ENCODE peak calls at places on chromosomes 3 and 15, in four cellular contexts. One of them, this sample, is unnamed.
A peak's percentile ranks its signal among the peaks of the same experiment; 100 is the strongest.

GRCh38 chr15:98654790-98655360 is 6.5 kb downstream of the IGF1R start:
- DNase-seq in sigmoid colon: no peak
- DNase-seq in MG63: no peak
- DNase-seq in BE2C: no peak
- DNase-seq in this sample: no peak

GRCh38 chr3:148333091-148333490 is 364.6 kb upstream of the AGTR1 start:
- DNase-seq in sigmoid colon: no peak
- DNase-seq in MG63: no peak
- DNase-seq in BE2C: no peak
- DNase-seq in this sample: no peak

GRCh38 chr3:51539291-51539891 is 872 bp downstream of the RAD54L2 start:
- DNase-seq in sigmoid colon: no peak
- DNase-seq in MG63: peak; percentile 52
- DNase-seq in BE2C: no peak
- DNase-seq in this sample: no peak

GRCh38 chr15:74420193-74420905 is 13.4 kb downstream of the SEMA7A start:
- DNase-seq in sigmoid colon: no peak
- DNase-seq in MG63: no peak
- DNase-seq in BE2C: no peak
- DNase-seq in this sample: no peak

GRCh38 chr15:97037080-97037479 is 706.6 kb downstream of the NR2F2 start:
- DNase-seq in sigmoid colon: no peak
- DNase-seq in MG63: peak; percentile 4
- DNase-seq in BE2C: no peak
- DNase-seq in this sample: no peak

GRCh38 chr3:195139091-195139875 is 131.7 kb downstream of the XXYLT1 start:
- DNase-seq in sigmoid colon: no peak
- DNase-seq in MG63: no peak
- DNase-seq in BE2C: no peak
- DNase-seq in this sample: no peak

GRCh38 chr15:48451241-48451640 is 120.0 kb downstream of the DUT start:
- DNase-seq in sigmoid colon: no peak
- DNase-seq in MG63: no peak
- DNase-seq in BE2C: no peak
- DNase-seq in this sample: no peak

GRCh38 chr15:68389041-68389930 is 42.7 kb downstream of the ITGA11 start:
- DNase-seq in sigmoid colon: peak; percentile 18
- DNase-seq in MG63: no peak
- DNase-seq in BE2C: peak; percentile 5
- DNase-seq in this sample: no peak

GRCh38 chr3:62161306-62161705 is 212.0 kb downstream of the FEZF2 start:
- DNase-seq in sigmoid colon: no peak
- DNase-seq in MG63: no peak
- DNase-seq in BE2C: no peak
- DNase-seq in this sample: no peak

GRCh38 chr3:139131951-139132350 is 87.3 kb upstream of the PRR23C start:
- DNase-seq in sigmoid colon: no peak
- DNase-seq in MG63: no peak
- DNase-seq in BE2C: no peak
- DNase-seq in this sample: no peak

GRCh38 chr3:42247576-42248027 is 18.4 kb downstream of the CCK start:
- DNase-seq in sigmoid colon: no peak
- DNase-seq in MG63: peak; percentile 20
- DNase-seq in BE2C: peak; percentile 27
- DNase-seq in this sample: peak; percentile 59

GRCh38 chr3:11226042-11226370 is 46.2 kb upstream of the ATG7 start:
- DNase-seq in sigmoid colon: no peak
- DNase-seq in MG63: no peak
- DNase-seq in BE2C: no peak
- DNase-seq in this sample: no peak

GRCh38 chr3:185361920-185362319 is 1.0 kb upstream of the MAP3K13 start:
- DNase-seq in sigmoid colon: no peak
- DNase-seq in MG63: no peak
- DNase-seq in BE2C: no peak
- DNase-seq in this sample: no peak

GRCh38 chr3:180836766-180837165 is 75.7 kb upstream of the FXR1 start:
- DNase-seq in sigmoid colon: no peak
- DNase-seq in MG63: no peak
- DNase-seq in BE2C: no peak
- DNase-seq in this sample: no peak

GRCh38 chr3:24199775-24200247 is 254.7 kb downstream of the NR1D2 start:
- DNase-seq in sigmoid colon: no peak
- DNase-seq in MG63: no peak
- DNase-seq in BE2C: peak; percentile 25
- DNase-seq in this sample: no peak

GRCh38 chr3:134354612-134355275 is 19.5 kb downstream of the AMOTL2 start:
- DNase-seq in sigmoid colon: peak; percentile 54
- DNase-seq in MG63: peak; percentile 24
- DNase-seq in BE2C: no peak
- DNase-seq in this sample: no peak

GRCh38 chr3:177041021-177041729 is 156.1 kb downstream of the TBL1XR1 start:
- DNase-seq in sigmoid colon: peak; percentile 84
- DNase-seq in MG63: peak; percentile 57
- DNase-seq in BE2C: no peak
- DNase-seq in this sample: peak; percentile 38

DNA sequence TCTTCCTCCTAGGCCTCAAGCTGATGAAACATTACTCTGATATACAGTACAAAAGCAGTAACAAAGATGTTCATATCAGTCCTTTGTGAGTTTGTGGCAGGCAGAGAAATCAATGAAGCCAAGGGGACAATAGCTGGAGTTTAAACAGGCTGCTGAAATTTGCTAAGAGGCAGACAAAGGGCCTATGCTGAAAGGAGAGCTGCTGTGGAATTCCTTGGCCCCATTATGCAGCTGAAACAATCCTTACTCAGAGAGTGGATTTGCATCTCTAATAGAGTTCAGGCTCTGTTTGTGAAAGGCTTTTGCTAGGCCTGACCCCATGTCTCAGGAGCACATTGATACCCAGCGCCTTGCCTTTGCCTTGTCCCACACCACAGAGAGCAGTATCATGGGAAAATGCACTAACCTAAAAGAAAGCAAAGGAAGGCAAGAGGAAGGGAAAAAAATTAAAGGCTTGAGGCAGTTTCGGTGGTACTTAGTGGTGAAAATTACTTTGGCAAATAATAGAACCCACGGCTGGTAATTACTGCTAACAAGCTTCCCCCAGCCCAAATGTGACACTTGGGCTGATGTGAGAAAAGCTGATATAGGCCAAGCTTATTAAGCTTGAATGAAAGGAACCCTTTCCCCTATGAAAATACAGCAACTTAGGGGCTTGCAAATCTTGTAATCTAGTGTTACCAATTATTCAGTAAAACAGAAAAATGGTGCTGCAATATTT is 195.0 kb upstream of the EPHA3 start:
- DNase-seq in sigmoid colon: no peak
- DNase-seq in MG63: no peak
- DNase-seq in BE2C: no peak
- DNase-seq in this sample: no peak
- H3K4me3 ChIP-seq in sigmoid colon: no peak overlapping the region
- H3K4me3 ChIP-seq in MG63: no peak overlapping the region
- H3K4me3 ChIP-seq in BE2C: no peak overlapping the region
- H3K4me3 ChIP-seq in this sample: no peak overlapping the region

GRCh38 chr3:152621967-152622812 is 212.7 kb upstream of the P2RY1 start:
- DNase-seq in sigmoid colon: no peak
- DNase-seq in MG63: no peak
- DNase-seq in BE2C: no peak
- DNase-seq in this sample: no peak
- H3K27me3 ChIP-seq in sigmoid colon: no peaks in the 10 kb centered on the region
- H3K27me3 ChIP-seq in MG63: peaks cover 17% of the 10 kb centered on the region
- H3K27me3 ChIP-seq in BE2C: no peaks in the 10 kb centered on the region
- H3K27me3 ChIP-seq in this sample: no peaks in the 10 kb centered on the region

DNA sequence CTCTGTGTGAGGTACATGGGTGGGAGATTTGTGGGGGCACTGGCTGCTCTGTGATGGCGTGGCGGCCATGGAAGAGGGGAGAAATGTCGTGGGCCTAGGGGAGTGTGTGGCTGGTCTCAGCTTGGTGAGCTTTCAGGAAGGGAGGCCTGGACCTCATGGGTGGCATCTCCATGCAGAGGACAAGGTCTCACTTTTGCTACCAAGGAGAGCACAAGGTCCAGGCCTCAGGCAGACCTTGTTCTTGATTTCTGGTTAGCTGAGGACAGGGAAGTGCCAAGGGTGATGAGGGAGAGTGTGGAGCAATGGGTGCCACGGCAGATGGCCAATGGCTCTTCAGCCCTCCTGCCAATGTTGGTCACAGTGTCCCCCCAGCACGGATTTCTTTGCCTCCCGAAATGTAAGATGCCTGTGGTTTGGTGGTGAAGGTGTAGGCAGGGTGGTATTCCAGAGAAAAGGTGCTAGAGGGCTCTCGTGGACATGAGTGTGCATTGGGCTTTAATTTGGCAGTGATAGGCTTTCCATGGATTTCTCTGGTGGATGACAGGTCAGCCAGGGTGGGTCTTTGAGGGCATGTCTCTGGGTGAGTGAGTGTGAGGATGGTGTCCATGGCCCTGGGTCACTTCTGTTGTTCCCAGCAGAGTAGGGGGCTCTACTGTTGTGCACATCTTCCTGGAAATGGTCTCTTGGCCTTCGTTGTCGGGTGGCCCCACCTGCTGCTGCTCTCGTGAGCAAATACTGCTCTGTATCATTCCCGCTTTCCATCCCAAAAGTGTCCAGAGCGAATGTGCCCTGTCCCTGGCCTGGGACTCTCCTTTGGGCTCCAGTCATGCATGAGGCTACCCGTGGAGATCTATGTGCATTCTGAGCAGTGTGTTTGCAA is 108.0 kb downstream of the SNRPN start:
- DNase-seq in sigmoid colon: peak; percentile 10
- DNase-seq in MG63: no peak
- DNase-seq in BE2C: no peak
- DNase-seq in this sample: no peak
- H3K9me3 ChIP-seq in sigmoid colon: peaks cover 82% of the 10 kb centered on the region
- H3K9me3 ChIP-seq in MG63: peaks cover 5% of the 10 kb centered on the region
- H3K9me3 ChIP-seq in BE2C: peaks cover 29% of the 10 kb centered on the region
- H3K9me3 ChIP-seq in this sample: peaks cover 100% of the 10 kb centered on the region

GRCh38 chr3:48962340-48962739 is 27.7 kb upstream of the P4HTM start:
- DNase-seq in sigmoid colon: no peak
- DNase-seq in MG63: no peak
- DNase-seq in BE2C: no peak
- DNase-seq in this sample: no peak
- H3K4me3 ChIP-seq in sigmoid colon: no peak overlapping the region
- H3K4me3 ChIP-seq in MG63: no peak overlapping the region
- H3K4me3 ChIP-seq in BE2C: no peak overlapping the region
- H3K4me3 ChIP-seq in this sample: no peak overlapping the region

GRCh38 chr3:40137586-40138295 is 171.8 kb upstream of the EIF1B start:
- DNase-seq in sigmoid colon: no peak
- DNase-seq in MG63: peak; percentile 88
- DNase-seq in BE2C: no peak
- DNase-seq in this sample: no peak
- H3K27me3 ChIP-seq in sigmoid colon: no peaks in the 10 kb centered on the region
- H3K27me3 ChIP-seq in MG63: no peaks in the 10 kb centered on the region
- H3K27me3 ChIP-seq in BE2C: no peaks in the 10 kb centered on the region
- H3K27me3 ChIP-seq in this sample: no peaks in the 10 kb centered on the region

DNA sequence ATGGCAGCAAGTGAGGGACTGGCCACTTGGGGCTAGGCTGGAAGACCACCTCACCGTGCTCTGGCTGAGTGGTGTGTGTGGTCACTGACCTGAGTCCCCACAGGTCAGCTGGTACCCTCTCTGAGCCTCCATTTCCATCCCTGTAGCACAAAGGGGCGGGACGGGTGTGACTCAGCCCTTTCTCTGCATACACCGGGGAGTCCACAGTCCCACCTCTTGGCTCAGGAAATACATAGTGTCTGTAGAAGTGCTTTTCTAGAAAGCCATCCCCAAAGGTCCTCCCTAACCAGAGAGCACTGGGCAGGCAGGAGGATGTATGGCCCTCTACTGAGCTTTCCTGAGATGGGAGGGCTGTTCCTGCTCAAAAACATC is 27.2 kb downstream of the WNT7A start:
- DNase-seq in sigmoid colon: no peak
- DNase-seq in MG63: no peak
- DNase-seq in BE2C: no peak
- DNase-seq in this sample: no peak
- H3K9me3 ChIP-seq in sigmoid colon: no peaks in the 10 kb centered on the region
- H3K9me3 ChIP-seq in MG63: no peaks in the 10 kb centered on the region
- H3K9me3 ChIP-seq in BE2C: no peaks in the 10 kb centered on the region
- H3K9me3 ChIP-seq in this sample: no peaks in the 10 kb centered on the region

GRCh38 chr3:190645932-190646331 is 132.0 kb downstream of the IL1RAP start:
- DNase-seq in sigmoid colon: no peak
- DNase-seq in MG63: no peak
- DNase-seq in BE2C: no peak
- DNase-seq in this sample: no peak
- H3K4me3 ChIP-seq in sigmoid colon: no peak overlapping the region
- H3K4me3 ChIP-seq in MG63: no peak overlapping the region
- H3K4me3 ChIP-seq in BE2C: no peak overlapping the region
- H3K4me3 ChIP-seq in this sample: no peak overlapping the region

GRCh38 chr3:40230382-40230781 is 79.1 kb upstream of the EIF1B start:
- DNase-seq in sigmoid colon: no peak
- DNase-seq in MG63: no peak
- DNase-seq in BE2C: no peak
- DNase-seq in this sample: no peak
- H3K27me3 ChIP-seq in sigmoid colon: no peaks in the 10 kb centered on the region
- H3K27me3 ChIP-seq in MG63: no peaks in the 10 kb centered on the region
- H3K27me3 ChIP-seq in BE2C: no peaks in the 10 kb centered on the region
- H3K27me3 ChIP-seq in this sample: no peaks in the 10 kb centered on the region

GRCh38 chr15:27725733-27726132 is 373.4 kb downstream of the OCA2 start:
- DNase-seq in sigmoid colon: no peak
- DNase-seq in MG63: no peak
- DNase-seq in BE2C: no peak
- DNase-seq in this sample: no peak
- H3K9me3 ChIP-seq in sigmoid colon: no peaks in the 10 kb centered on the region
- H3K9me3 ChIP-seq in MG63: no peaks in the 10 kb centered on the region
- H3K9me3 ChIP-seq in BE2C: no peaks in the 10 kb centered on the region
- H3K9me3 ChIP-seq in this sample: peaks cover 4% of the 10 kb centered on the region

GRCh38 chr3:66442254-66443249 is 58.3 kb downstream of the LRIG1 start:
- DNase-seq in sigmoid colon: peak; percentile 91
- DNase-seq in MG63: peak; percentile 63
- DNase-seq in BE2C: peak; percentile 61
- DNase-seq in this sample: peak; percentile 80
- H3K4me3 ChIP-seq in sigmoid colon: no peak overlapping the region
- H3K4me3 ChIP-seq in MG63: no peak overlapping the region
- H3K4me3 ChIP-seq in BE2C: no peak overlapping the region
- H3K4me3 ChIP-seq in this sample: no peak overlapping the region